ENCODE peak calls at places on chromosomes 13 and 19, in ten cellular contexts. Y, L, E, X, T, K, D, B, Z and Q are unnamed samples.

GRCh38 chr13:75101997-75102720 is 379.8 kb downstream of the TBC1D4 start:
- DNase-seq in Y (peak; percentile 6), L (no peak), E (no peak), X (no peak), T (no peak), K (no peak), D (no peak), B (no peak), Z (no peak), Q (no peak)

GRCh38 chr19:6071103-6071485 is 39.2 kb downstream of the RFX2 start:
- DNase-seq in Y (peak; percentile 78), L (peak; percentile 16), E (no peak), X (no peak), T (no peak), K (no peak), D (no peak), B (no peak), Z (peak; percentile 21), Q (no peak)

GRCh38 chr13:45162821-45163220 is 38.0 kb downstream of the KCTD4 start:
- DNase-seq in Y (peak; percentile 95), L (no peak), E (no peak), X (no peak), T (no peak), K (no peak), D (no peak), B (no peak), Z (no peak), Q (no peak)

GRCh38 chr19:39890755-39891551 is 43.5 kb downstream of the FCGBP start:
- DNase-seq in Y (no peak), L (no peak), E (peak; percentile 26), X (no peak), T (no peak), K (no peak), D (no peak), B (no peak), Z (no peak), Q (no peak)

GRCh38 chr19:39937094-39937493 is 2.7 kb upstream of the FCGBP start:
- DNase-seq in Y (no peak), L (no peak), E (no peak), X (no peak), T (no peak), K (no peak), D (no peak), B (no peak), Z (no peak), Q (no peak)

GRCh38 chr13:51778407-51778806 is 25.6 kb downstream of the DHRS12 start:
- DNase-seq in Y (no peak), L (no peak), E (no peak), X (no peak), T (no peak), K (no peak), D (no peak), B (no peak), Z (peak; percentile 72), Q (no peak)

GRCh38 chr19:33273065-33273736 is 29.1 kb downstream of the CEBPA start:
- DNase-seq in Y (no peak), L (no peak), E (no peak), X (no peak), T (no peak), K (no peak), D (no peak), B (no peak), Z (no peak), Q (no peak)

GRCh38 chr13:30865131-30866009 is 40.7 kb upstream of the MEDAG start:
- DNase-seq in Y (peak; percentile 96), L (peak; percentile 70), E (peak; percentile 75), X (peak; percentile 69), T (peak; percentile 76), K (peak; percentile 80), D (peak; percentile 92), B (peak; percentile 13), Z (peak; percentile 94), Q (peak; percentile 79)

GRCh38 chr19:40718774-40719391 is 2.0 kb downstream of the ITPKC start:
- DNase-seq in Y (peak; percentile 40), L (peak; percentile 91), E (peak; percentile 92), X (peak; percentile 54), T (peak; percentile 94), K (peak; percentile 93), D (peak; percentile 89), B (no peak), Z (peak; percentile 76), Q (peak; percentile 71)

GRCh38 chr19:52689804-52690394 is 44.9 kb downstream of the ZNF611 start:
- DNase-seq in Y (no peak), L (peak; percentile 26), E (peak; percentile 28), X (peak; percentile 29), T (peak; percentile 61), K (peak; percentile 30), D (peak; percentile 82), B (no peak), Z (peak; percentile 65), Q (peak; percentile 72)

GRCh38 chr13:110797230-110797877 is 83.9 kb downstream of the ING1 start:
- DNase-seq in Y (no peak), L (no peak), E (no peak), X (no peak), T (no peak), K (no peak), D (no peak), B (no peak), Z (no peak), Q (no peak)
- TF ChIP-seq POLR2A in Y (no peak), L (no peak), E (no peak), X (no peak), T (no peak), K (no peak), D (no peak), B (no peak), Z (no peak), Q (no peak)

GRCh38 chr13:23534090-23534489 is 36.1 kb upstream of the TNFRSF19 start:
- DNase-seq in Y (no peak), L (no peak), E (no peak), X (no peak), T (no peak), K (no peak), D (no peak), B (no peak), Z (no peak), Q (no peak)

GRCh38 chr13:23531446-23531845 is 38.8 kb upstream of the TNFRSF19 start:
- DNase-seq in Y (no peak), L (no peak), E (no peak), X (no peak), T (no peak), K (no peak), D (no peak), B (no peak), Z (no peak), Q (no peak)
- H3K27me3 ChIP-seq in Y (no peaks in the 10 kb centered on the region), L (no peaks in the 10 kb centered on the region), E (no peaks in the 10 kb centered on the region), X (no peaks in the 10 kb centered on the region), T (no peaks in the 10 kb centered on the region), K (no peaks in the 10 kb centered on the region), D (no peaks in the 10 kb centered on the region), B (no peaks in the 10 kb centered on the region), Z (no peaks in the 10 kb centered on the region), Q (no peaks in the 10 kb centered on the region)

GRCh38 chr13:50081899-50082425 is 66.7 kb downstream of the KCNRG start:
- DNase-seq in Y (peak; percentile 98), L (peak; percentile 98), E (peak; percentile 98), X (peak; percentile 97), T (peak; percentile 98), K (peak; percentile 99), D (peak; percentile 99), B (peak; percentile 92), Z (peak; percentile 99), Q (peak; percentile 97)
- TF ChIP-seq POLR2A in Y (peak; percentile 62), L (no peak), E (no peak), X (peak; percentile 73), T (peak; percentile 16), K (peak; percentile 62), D (no peak), B (peak; percentile 38), Z (no peak), Q (no peak)

GRCh38 chr19:50911206-50912101 is at the start of gene KLK4:
- DNase-seq in Y (no peak), L (no peak), E (no peak), X (no peak), T (no peak), K (no peak), D (no peak), B (no peak), Z (no peak), Q (no peak)
- H3K27me3 ChIP-seq in Y (peaks cover 11% of the 10 kb centered on the region), L (peaks cover 2% of the 10 kb centered on the region), E (peaks cover 12% of the 10 kb centered on the region), X (peaks cover 61% of the 10 kb centered on the region), T (peaks cover 5% of the 10 kb centered on the region), K (peaks cover 86% of the 10 kb centered on the region), D (peaks cover 55% of the 10 kb centered on the region), B (no peaks in the 10 kb centered on the region), Z (peaks cover 31% of the 10 kb centered on the region), Q (no peaks in the 10 kb centered on the region)

DNA sequence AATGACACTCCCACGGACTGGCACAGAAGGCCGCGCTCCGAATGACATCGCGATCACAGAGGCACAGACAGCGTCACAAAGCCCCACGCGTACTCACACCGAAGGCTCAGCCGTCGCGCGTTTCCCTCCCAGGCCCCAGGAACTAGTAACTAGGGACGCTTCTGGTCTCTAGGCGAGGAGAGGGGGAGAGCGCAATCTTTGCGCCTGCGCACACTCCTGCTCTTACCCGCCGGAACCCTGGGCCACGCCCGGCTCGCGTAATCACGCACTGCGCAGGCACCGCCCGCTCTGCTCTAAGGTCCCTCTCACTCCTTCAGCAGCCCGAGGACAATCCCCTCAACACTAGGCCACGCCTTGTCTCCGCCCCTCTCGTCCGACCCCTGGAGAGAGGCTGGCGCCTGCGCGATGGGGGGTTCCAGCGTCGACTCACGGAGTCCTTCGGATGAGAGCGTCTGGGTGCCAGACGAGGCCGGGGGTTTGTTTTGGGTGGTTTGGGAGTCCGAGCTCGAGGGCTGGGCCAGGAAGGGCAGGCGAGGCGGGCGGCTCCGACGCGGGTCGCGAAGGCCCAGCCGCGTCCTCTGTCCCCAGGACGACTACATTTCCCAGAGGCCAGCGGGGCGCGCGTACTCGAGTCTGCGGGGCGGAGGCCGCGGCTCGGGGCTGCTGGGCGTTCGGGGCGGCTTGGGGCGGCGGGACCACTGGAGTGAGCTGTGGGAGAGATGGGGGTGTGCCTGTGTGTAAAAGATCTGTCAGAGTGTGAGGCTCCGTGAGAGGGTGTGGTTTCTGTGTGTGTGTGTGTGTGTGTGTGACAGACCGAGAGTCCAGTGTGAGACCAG is at the start of gene ZNF471:
- DNase-seq in Y (peak; percentile 98), L (peak; percentile 98), E (peak; percentile 97), X (peak; percentile 96), T (peak; percentile 90), K (peak; percentile 95), D (peak; percentile 99), B (peak; percentile 66), Z (peak; percentile 99), Q (peak; percentile 99)
- TF ChIP-seq POLR2A in Y (peak; percentile 38), L (no peak), E (no peak), X (peak; percentile 46), T (no peak), K (peak; percentile 21), D (no peak), B (no peak), Z (no peak), Q (peak; percentile 3)

DNA sequence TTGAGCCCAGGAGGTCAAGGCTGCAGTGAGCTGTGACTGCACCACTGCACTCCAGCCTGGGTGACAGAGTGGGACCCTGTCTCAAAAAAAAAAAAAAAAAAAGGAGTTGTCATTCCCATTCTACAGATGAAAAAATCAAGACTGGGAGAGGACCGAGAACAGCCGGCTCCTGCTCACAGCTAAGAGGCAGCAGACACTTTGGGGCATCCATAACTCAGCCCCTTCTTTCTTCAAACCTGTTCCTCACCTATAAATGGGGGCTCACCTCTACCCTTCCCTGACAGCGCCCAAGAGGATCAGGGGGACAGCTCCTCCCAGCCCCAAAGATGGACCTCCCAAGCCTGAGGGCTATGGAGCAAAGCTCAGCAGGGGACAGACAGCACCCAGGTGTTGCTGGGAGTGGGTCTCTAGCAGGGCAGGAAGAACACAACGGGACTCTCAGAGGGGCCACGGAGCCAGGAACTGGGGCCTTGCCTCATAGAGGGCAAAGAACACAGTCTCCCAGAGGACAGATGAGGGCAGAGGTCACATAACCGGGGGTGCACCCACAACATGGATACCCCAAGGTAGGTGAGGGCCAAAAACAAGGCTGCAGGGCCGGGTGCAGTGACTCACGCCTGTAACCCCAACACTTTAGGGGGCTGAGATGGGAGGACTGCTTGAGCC is 3.4 kb upstream of the KLF16 start:
- DNase-seq in Y (no peak), L (no peak), E (no peak), X (no peak), T (no peak), K (no peak), D (no peak), B (no peak), Z (no peak), Q (no peak)
- H3K27me3 ChIP-seq in Y (no peaks in the 10 kb centered on the region), L (no peaks in the 10 kb centered on the region), E (no peaks in the 10 kb centered on the region), X (no peaks in the 10 kb centered on the region), T (no peaks in the 10 kb centered on the region), K (no peaks in the 10 kb centered on the region), D (no peaks in the 10 kb centered on the region), B (no peaks in the 10 kb centered on the region), Z (no peaks in the 10 kb centered on the region), Q (no peaks in the 10 kb centered on the region)